ENCODE peak calls at places on chromosome 20, in seven cellular contexts. One of them, this sample, is unnamed.

GRCh38 chr20:17036546-17036945 is 190.3 kb upstream of the PCSK2 start:
- DNase-seq in transverse colon: no peak
- DNase-seq in prostate gland: no peak
- DNase-seq in stomach: no peak
- DNase-seq in astrocyte: peak
- DNase-seq in body of pancreas: no peak
- DNase-seq in foreskin fibroblast: no peak
- DNase-seq in this sample: no peak

GRCh38 chr20:2398453-2398852 is 17.8 kb downstream of the TGM6 start:
- DNase-seq in transverse colon: no peak
- DNase-seq in prostate gland: no peak
- DNase-seq in stomach: no peak
- DNase-seq in astrocyte: no peak
- DNase-seq in body of pancreas: no peak
- DNase-seq in foreskin fibroblast: no peak
- DNase-seq in this sample: no peak

GRCh38 chr20:20711413-20711812 is 1.0 kb downstream of the RALGAPA2 start:
- DNase-seq in transverse colon: peak
- DNase-seq in prostate gland: peak
- DNase-seq in stomach: no peak
- DNase-seq in astrocyte: no peak
- DNase-seq in body of pancreas: peak
- DNase-seq in foreskin fibroblast: peak
- DNase-seq in this sample: no peak

GRCh38 chr20:57693002-57693582 is 16.7 kb downstream of the PMEPA1 start:
- DNase-seq in transverse colon: peak
- DNase-seq in prostate gland: peak
- DNase-seq in stomach: peak
- DNase-seq in astrocyte: peak
- DNase-seq in body of pancreas: peak
- DNase-seq in foreskin fibroblast: no peak
- DNase-seq in this sample: no peak

GRCh38 chr20:52191436-52192295 is at the start of gene ZFP64:
- DNase-seq in transverse colon: peak
- DNase-seq in prostate gland: peak
- DNase-seq in stomach: peak
- DNase-seq in astrocyte: peak
- DNase-seq in body of pancreas: peak
- DNase-seq in foreskin fibroblast: peak
- DNase-seq in this sample: peak

GRCh38 chr20:24899153-24899552 is 49.9 kb upstream of the CST7 start:
- DNase-seq in transverse colon: no peak
- DNase-seq in prostate gland: no peak
- DNase-seq in stomach: no peak
- DNase-seq in astrocyte: no peak
- DNase-seq in body of pancreas: no peak
- DNase-seq in foreskin fibroblast: no peak
- DNase-seq in this sample: no peak

GRCh38 chr20:9409981-9410380 is 104.4 kb upstream of the LAMP5 start:
- DNase-seq in transverse colon: no peak
- DNase-seq in prostate gland: no peak
- DNase-seq in stomach: no peak
- DNase-seq in astrocyte: peak
- DNase-seq in body of pancreas: no peak
- DNase-seq in foreskin fibroblast: peak
- DNase-seq in this sample: peak

GRCh38 chr20:20083796-20084195 is 31.5 kb downstream of the CFAP61 start:
- DNase-seq in transverse colon: no peak
- DNase-seq in prostate gland: no peak
- DNase-seq in stomach: no peak
- DNase-seq in astrocyte: peak
- DNase-seq in body of pancreas: no peak
- DNase-seq in foreskin fibroblast: peak
- DNase-seq in this sample: peak

GRCh38 chr20:19275038-19275629 is 62.7 kb downstream of the SLC24A3 start:
- DNase-seq in transverse colon: no peak
- DNase-seq in prostate gland: no peak
- DNase-seq in stomach: no peak
- DNase-seq in astrocyte: no peak
- DNase-seq in body of pancreas: no peak
- DNase-seq in foreskin fibroblast: no peak
- DNase-seq in this sample: no peak

GRCh38 chr20:45463709-45464108 is 5.8 kb upstream of the WFDC2 start:
- DNase-seq in transverse colon: no peak
- DNase-seq in prostate gland: no peak
- DNase-seq in stomach: no peak
- DNase-seq in astrocyte: no peak
- DNase-seq in body of pancreas: no peak
- DNase-seq in foreskin fibroblast: no peak
- DNase-seq in this sample: no peak

GRCh38 chr20:5474646-5475550 is 158.1 kb upstream of the PROKR2 start:
- DNase-seq in transverse colon: no peak
- DNase-seq in prostate gland: no peak
- DNase-seq in stomach: no peak
- DNase-seq in astrocyte: no peak
- DNase-seq in body of pancreas: peak
- DNase-seq in foreskin fibroblast: no peak
- DNase-seq in this sample: no peak

GRCh38 chr20:20373046-20373706 is 5.3 kb downstream of the INSM1 start:
- DNase-seq in transverse colon: no peak
- DNase-seq in prostate gland: no peak
- DNase-seq in stomach: no peak
- DNase-seq in astrocyte: peak
- DNase-seq in body of pancreas: no peak
- DNase-seq in foreskin fibroblast: peak
- DNase-seq in this sample: peak

DNA sequence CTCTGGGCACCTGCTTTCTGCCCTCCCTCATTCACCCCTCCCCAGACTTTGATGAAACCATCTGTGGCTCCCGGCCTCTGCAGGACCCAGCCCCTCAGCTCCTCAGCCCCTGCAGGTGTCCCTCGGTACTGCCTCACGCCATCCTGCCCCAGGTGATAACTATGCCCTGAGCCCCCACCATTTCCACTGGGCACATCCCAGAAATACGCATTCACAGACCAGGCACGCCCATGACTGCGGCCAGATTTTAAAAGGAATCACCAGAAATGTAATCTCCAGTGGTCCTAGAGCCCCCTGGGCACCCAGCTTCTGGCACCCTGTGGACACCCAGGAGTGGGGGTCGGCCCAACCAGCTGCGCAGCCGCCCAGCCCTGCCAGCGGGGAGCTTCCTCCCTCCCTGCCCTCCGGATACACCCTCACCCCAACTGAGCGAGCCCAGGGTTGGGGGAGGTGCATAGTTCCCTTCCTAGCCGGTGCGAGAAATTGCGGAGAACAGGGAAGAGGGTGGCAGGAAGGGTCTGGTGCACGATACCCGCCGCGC is 585 bp upstream of the NTSR1 start:
- DNase-seq in transverse colon: no peak
- DNase-seq in prostate gland: no peak
- DNase-seq in stomach: no peak
- DNase-seq in astrocyte: no peak
- DNase-seq in body of pancreas: no peak
- DNase-seq in foreskin fibroblast: peak
- DNase-seq in this sample: no peak
- H3K4me3 ChIP-seq in transverse colon: no peak
- H3K4me3 ChIP-seq in prostate gland: no peak
- H3K4me3 ChIP-seq in stomach: peak
- H3K4me3 ChIP-seq in astrocyte: no peak
- H3K4me3 ChIP-seq in body of pancreas: no peak
- H3K4me3 ChIP-seq in foreskin fibroblast: peak
- H3K4me3 ChIP-seq in this sample: no peak

GRCh38 chr20:3819413-3820047 is 817 bp upstream of the AP5S1 start:
- DNase-seq in transverse colon: no peak
- DNase-seq in prostate gland: no peak
- DNase-seq in stomach: no peak
- DNase-seq in astrocyte: no peak
- DNase-seq in body of pancreas: no peak
- DNase-seq in foreskin fibroblast: no peak
- DNase-seq in this sample: no peak

GRCh38 chr20:3820048-3820900 is at the start of gene AP5S1:
- DNase-seq in transverse colon: peak
- DNase-seq in prostate gland: peak
- DNase-seq in stomach: peak
- DNase-seq in astrocyte: peak
- DNase-seq in body of pancreas: peak
- DNase-seq in foreskin fibroblast: peak
- DNase-seq in this sample: peak

GRCh38 chr20:3820901-3821727 is 767 bp downstream of the AP5S1 start:
- DNase-seq in transverse colon: no peak
- DNase-seq in prostate gland: no peak
- DNase-seq in stomach: no peak
- DNase-seq in astrocyte: no peak
- DNase-seq in body of pancreas: no peak
- DNase-seq in foreskin fibroblast: no peak
- DNase-seq in this sample: no peak

GRCh38 chr20:3815703-3816315 is 4.5 kb upstream of the AP5S1 start:
- DNase-seq in transverse colon: no peak
- DNase-seq in prostate gland: no peak
- DNase-seq in stomach: no peak
- DNase-seq in astrocyte: no peak
- DNase-seq in body of pancreas: no peak
- DNase-seq in foreskin fibroblast: no peak
- DNase-seq in this sample: no peak

DNA sequence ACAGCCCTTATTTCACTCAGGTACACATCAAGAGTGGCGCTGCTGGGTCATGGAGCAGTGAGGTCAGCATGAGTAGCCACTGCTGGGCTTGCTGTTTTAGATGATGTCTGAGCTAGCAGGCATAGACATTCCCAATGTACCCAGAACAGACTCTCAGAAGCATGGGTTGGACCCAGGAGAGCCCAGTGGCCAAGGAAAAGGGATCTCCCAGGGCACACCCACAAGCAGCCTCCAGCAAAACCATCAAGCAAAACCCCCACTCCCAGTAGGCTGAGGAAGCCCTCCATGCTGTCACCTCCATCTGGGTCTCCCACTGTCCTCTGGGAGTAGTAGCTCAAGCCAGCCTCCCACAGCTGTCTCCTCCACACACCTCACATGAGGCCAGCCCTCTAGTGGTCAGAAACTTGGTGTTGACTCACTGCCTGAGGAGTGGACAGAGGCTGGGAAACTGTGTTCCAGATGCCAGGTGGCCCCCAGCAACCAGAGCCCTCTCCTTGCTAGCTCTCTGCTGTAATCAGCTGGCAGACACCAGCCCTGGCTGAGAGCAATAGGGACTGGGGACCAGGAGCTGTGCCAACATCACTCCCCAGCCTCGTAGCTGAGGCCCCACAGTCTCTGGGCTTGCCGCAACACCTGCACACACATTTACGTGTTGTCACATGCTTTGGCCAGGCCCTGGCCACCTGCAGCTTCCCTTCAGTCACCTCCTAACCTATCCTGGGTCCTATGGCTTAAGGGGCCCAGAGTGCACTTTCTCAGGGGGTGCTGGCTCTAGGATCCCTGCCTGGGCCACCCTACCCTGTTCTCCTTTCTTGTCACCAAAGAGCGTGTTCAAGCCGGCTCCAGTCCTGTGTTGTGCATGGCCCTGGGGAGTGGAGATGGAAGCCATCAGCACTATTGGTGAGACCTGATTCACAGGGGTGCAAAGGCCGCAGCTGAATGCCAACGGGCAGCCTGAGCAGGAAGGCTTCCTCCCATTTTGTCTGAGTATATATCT is 1.9 kb upstream of the AP5S1 start:
- DNase-seq in transverse colon: peak
- DNase-seq in prostate gland: peak
- DNase-seq in stomach: peak
- DNase-seq in astrocyte: peak
- DNase-seq in body of pancreas: peak
- DNase-seq in foreskin fibroblast: peak
- DNase-seq in this sample: peak
- TF ChIP-seq CTCF in transverse colon: peak
- TF ChIP-seq CTCF in prostate gland: peak
- TF ChIP-seq CTCF in stomach: peak
- TF ChIP-seq CTCF in astrocyte: peak
- TF ChIP-seq CTCF in body of pancreas: peak
- TF ChIP-seq CTCF in foreskin fibroblast: peak
- TF ChIP-seq CTCF in this sample: peak

DNA sequence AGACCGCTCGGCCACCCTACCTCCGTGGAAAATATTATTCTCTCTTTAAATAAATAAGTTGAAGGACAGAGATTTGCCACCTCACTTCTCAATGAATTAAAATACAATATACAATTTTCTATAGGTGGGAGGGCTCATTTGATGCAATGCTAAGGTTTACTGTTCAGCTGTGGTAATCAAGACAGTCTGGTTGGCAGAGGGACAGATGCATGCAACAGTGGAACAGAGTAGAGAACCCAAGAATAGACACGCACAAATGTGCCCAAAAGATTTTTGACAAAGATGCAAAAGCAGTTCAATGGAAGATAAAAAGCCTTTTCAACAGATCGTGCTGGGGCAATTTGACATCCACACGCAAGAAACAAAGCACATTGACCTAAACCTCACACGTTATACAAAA is 145.2 kb downstream of the CEBPB start:
- DNase-seq in transverse colon: no peak
- DNase-seq in prostate gland: no peak
- DNase-seq in stomach: no peak
- DNase-seq in astrocyte: no peak
- DNase-seq in body of pancreas: no peak
- DNase-seq in foreskin fibroblast: peak
- DNase-seq in this sample: no peak
- H3K4me3 ChIP-seq in transverse colon: no peak
- H3K4me3 ChIP-seq in prostate gland: no peak
- H3K4me3 ChIP-seq in stomach: no peak
- H3K4me3 ChIP-seq in astrocyte: no peak
- H3K4me3 ChIP-seq in body of pancreas: no peak
- H3K4me3 ChIP-seq in foreskin fibroblast: no peak
- H3K4me3 ChIP-seq in this sample: no peak

DNA sequence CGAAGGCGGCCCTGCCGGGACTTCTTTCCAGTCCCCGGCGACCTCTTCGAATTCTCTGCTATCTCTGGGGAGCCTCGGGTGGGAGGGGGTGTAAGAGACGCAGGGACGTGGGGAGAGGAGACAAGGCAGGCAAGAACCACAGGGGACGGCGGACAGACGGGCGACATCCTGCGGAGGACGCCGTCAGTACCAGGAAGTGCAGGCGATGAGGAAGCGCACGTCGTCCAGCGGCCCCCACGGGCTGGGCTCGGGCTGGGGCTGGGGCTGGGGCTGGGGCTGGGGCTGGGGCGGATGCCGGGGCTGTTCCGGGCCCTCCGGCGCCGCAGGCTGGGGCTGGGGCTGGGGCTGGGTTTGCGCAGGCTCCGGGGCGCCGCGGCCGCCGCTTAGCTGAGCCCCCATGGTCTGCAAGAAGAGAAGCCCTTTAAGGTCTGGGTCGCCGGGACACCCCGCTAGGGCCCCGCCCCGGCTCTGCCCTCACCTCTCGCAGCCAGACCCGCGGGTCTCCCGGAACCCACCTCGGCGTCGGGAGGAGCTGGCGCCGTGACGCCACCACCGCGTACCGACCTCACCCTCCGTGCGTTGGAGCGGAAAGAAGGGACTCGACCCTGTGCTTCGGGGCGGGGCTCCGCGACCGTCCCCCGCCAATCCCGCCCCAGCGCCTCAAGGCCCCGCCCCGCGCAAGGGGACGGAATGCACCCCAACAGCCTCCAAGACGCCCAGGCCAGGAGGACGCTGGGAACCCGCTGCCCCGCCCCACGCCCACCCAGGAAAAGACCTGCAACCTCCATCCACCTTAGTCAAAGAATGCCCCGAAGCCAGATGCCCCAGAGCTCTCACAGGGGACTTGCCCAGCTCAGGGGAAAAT is at the start of gene MMP24OS:
- DNase-seq in transverse colon: peak
- DNase-seq in prostate gland: peak
- DNase-seq in stomach: peak
- DNase-seq in astrocyte: peak
- DNase-seq in body of pancreas: peak
- DNase-seq in foreskin fibroblast: peak
- DNase-seq in this sample: peak
- TF ChIP-seq CTCF in transverse colon: peak
- TF ChIP-seq CTCF in prostate gland: peak
- TF ChIP-seq CTCF in stomach: no peak
- TF ChIP-seq CTCF in astrocyte: no peak
- TF ChIP-seq CTCF in body of pancreas: peak
- TF ChIP-seq CTCF in foreskin fibroblast: no peak
- TF ChIP-seq CTCF in this sample: peak